ENCODE peak calls at places on chromosomes 3 and 15, in four cellular contexts. P, M, V and T are unnamed samples.

GRCh38 chr15:60412026-60412425 is 14.2 kb upstream of the ANXA2 start:
- DNase-seq in M (no peak), P (no peak), V (no peak), T (no peak)

GRCh38 chr3:102979682-102980378 is 545.0 kb downstream of the ZPLD1 start:
- DNase-seq in V (peak; percentile 80), P (peak; percentile 99), M (no peak), T (no peak)

GRCh38 chr15:35867371-35867770 is 321.4 kb upstream of the DPH6 start:
- DNase-seq in V (no peak), M (no peak), P (peak; percentile 57), T (no peak)

GRCh38 chr15:35705885-35706590 is 160.1 kb upstream of the DPH6 start:
- DNase-seq in M (no peak), P (peak; percentile 82), V (no peak), T (no peak)

GRCh38 chr3:120048355-120048754 is 45.9 kb downstream of the GSK3B start:
- DNase-seq in P (peak; percentile 12), M (no peak), V (no peak), T (no peak)

GRCh38 chr3:71130516-71131384 is 452.8 kb downstream of the FOXP1 start:
- DNase-seq in M (peak; percentile 38), V (peak; percentile 29), P (peak; percentile 90), T (no peak)

GRCh38 chr3:108006901-108007331 is 83.9 kb downstream of the CD47 start:
- DNase-seq in P (peak; percentile 37), V (no peak), M (no peak), T (no peak)

GRCh38 chr3:126536126-126536525 is 12.2 kb downstream of the CHST13 start:
- DNase-seq in V (no peak), P (no peak), M (no peak), T (peak; percentile 63)

GRCh38 chr3:128307029-128307633 is 153.8 kb downstream of the EEFSEC start:
- DNase-seq in M (no peak), V (no peak), P (no peak), T (no peak)

GRCh38 chr3:153111056-153111455 is 51.0 kb upstream of the RAP2B start:
- DNase-seq in V (no peak), P (no peak), M (no peak), T (no peak)